ENCODE peak calls at places on chromosome 16, in seven cellular contexts. X is nucleus accumbens; V is fibroblast of lung; Q is GOT3; U is anterior cingulate cortex; A is GM13976; D is stimulated activated CD4-positive, alpha-beta T cell treated with anti-CD3 and anti-CD28 coated beads, Interleukin-12 subunit alpha, Interleukin-12 subunit beta, amount 100 ng/mL, for 24 hours. I is an unnamed sample.
A peak's percentile ranks its signal among the peaks of the same experiment; 100 is the strongest.

GRCh38 chr16:87076950-87077749 is 240.0 kb downstream of the C16orf95 start:
- DNase-seq in X (no peak), V (peak; percentile 59), Q (no peak), U (no peak), A (peak; percentile 65), D (no peak), I (no peak)

GRCh38 chr16:4501071-4501478 is 24.9 kb downstream of the HMOX2 start:
- DNase-seq in X (no peak), V (peak; percentile 57), Q (no peak), U (no peak), A (no peak), D (no peak), I (no peak)

GRCh38 chr16:13923703-13924298 is 3.8 kb downstream of the ERCC4 start:
- DNase-seq in X (no peak), V (peak; percentile 83), Q (no peak), U (no peak), A (peak; percentile 48), D (no peak), I (no peak)

GRCh38 chr16:65658339-65659275 is 536.7 kb upstream of the CDH11 start:
- DNase-seq in X (no peak), V (peak; percentile 68), Q (no peak), U (no peak), A (no peak), D (no peak), I (no peak)

GRCh38 chr16:86718118-86718517 is 139.8 kb downstream of the FOXL1 start:
- DNase-seq in X (no peak), V (peak; percentile 13), Q (no peak), U (no peak), A (no peak), D (no peak), I (no peak)

GRCh38 chr16:85986931-85987749 is 88.2 kb downstream of the IRF8 start:
- DNase-seq in X (no peak), V (no peak), Q (no peak), U (no peak), A (peak; percentile 84), D (no peak), I (peak; percentile 18)

GRCh38 chr16:81633147-81633619 is 145.9 kb upstream of the PLCG2 start:
- DNase-seq in X (no peak), V (no peak), Q (no peak), U (no peak), A (no peak), D (no peak), I (no peak)

GRCh38 chr16:3173892-3174617 is 13.9 kb upstream of the OR1F1 start:
- DNase-seq in X (no peak), V (no peak), Q (no peak), U (no peak), A (peak; percentile 68), D (no peak), I (no peak)

GRCh38 chr16:68368602-68368944 is 57.8 kb downstream of the PRMT7 start:
- DNase-seq in X (no peak), V (no peak), Q (no peak), U (no peak), A (peak; percentile 78), D (no peak), I (no peak)

GRCh38 chr16:8137581-8137980 is 452.7 kb downstream of the TMEM114 start:
- DNase-seq in X (no peak), V (no peak), Q (no peak), U (no peak), A (no peak), D (no peak), I (no peak)

GRCh38 chr16:72787519-72788268 is 260.2 kb downstream of the ZFHX3 start:
- DNase-seq in X (peak; percentile 28), V (peak; percentile 89), Q (peak; percentile 51), U (no peak), A (peak; percentile 89), D (peak; percentile 55), I (peak; percentile 14)

GRCh38 chr16:87060026-87060986 is 256.9 kb downstream of the C16orf95 start:
- DNase-seq in X (no peak), V (peak; percentile 83), Q (no peak), U (no peak), A (no peak), D (no peak), I (no peak)

GRCh38 chr16:80161799-80162380 is 378.9 kb upstream of the DYNLRB2 start:
- DNase-seq in X (no peak), V (no peak), Q (no peak), U (no peak), A (no peak), D (no peak), I (no peak)

GRCh38 chr16:17282247-17282646 is 188.5 kb downstream of the XYLT1 start:
- DNase-seq in X (no peak), V (no peak), Q (no peak), U (no peak), A (peak; percentile 46), D (no peak), I (no peak)

GRCh38 chr16:78742501-78743283 is 643.2 kb downstream of the WWOX start:
- DNase-seq in X (no peak), V (peak; percentile 78), Q (no peak), U (no peak), A (peak; percentile 57), D (peak; percentile 62), I (peak; percentile 77)

GRCh38 chr16:88510091-88510719 is 57.1 kb downstream of the ZFPM1 start:
- DNase-seq in X (no peak), V (no peak), Q (no peak), U (no peak), A (no peak), D (no peak), I (no peak)

GRCh38 chr16:11743308-11744074 is 834 bp upstream of the TXNDC11 start:
- DNase-seq in X (no peak), V (peak; percentile 68), Q (no peak), U (no peak), A (peak; percentile 46), D (no peak), I (peak; percentile 4)

GRCh38 chr16:87628940-87629339 is 26.6 kb downstream of the JPH3 start:
- DNase-seq in X (no peak), V (no peak), Q (no peak), U (no peak), A (no peak), D (no peak), I (no peak)

GRCh38 chr16:55701442-55702319 is 45.9 kb downstream of the SLC6A2 start:
- DNase-seq in X (peak; percentile 14), V (peak; percentile 34), Q (peak; percentile 16), U (no peak), A (peak; percentile 62), D (peak; percentile 15), I (no peak)

GRCh38 chr16:57507414-57508083 is 21.3 kb upstream of the DOK4 start:
- DNase-seq in X (no peak), V (no peak), Q (no peak), U (no peak), A (no peak), D (no peak), I (no peak)

GRCh38 chr16:17921357-17921978 is 415.1 kb downstream of the NPIPA8 start:
- DNase-seq in X (no peak), V (no peak), Q (no peak), U (no peak), A (peak; percentile 44), D (peak; percentile 17), I (no peak)

I was measured in effector memory CD4-positive, alpha-beta T cell.